ENCODE peak calls at places on chromosomes 2 and 18, in seven cellular contexts. K is right cardiac atrium, B is GM23248, P is A549, Y is Peyer's patch, M is sigmoid colon, N is cardiac muscle cell. D is an unnamed sample.

GRCh38 chr2:153163055-153163454 is 315.5 kb downstream of the RPRM start:
- DNase-seq in M (no peak), P (peak), K (no peak), B (peak), N (peak), Y (no peak), D (no peak)

GRCh38 chr2:200156140-200156858 is 150.2 kb upstream of the SPATS2L start:
- DNase-seq in P (peak), M (no peak), Y (no peak), B (peak), K (no peak), N (no peak), D (peak)

GRCh38 chr2:202717598-202718310 is 83.0 kb downstream of the FAM117B start:
- DNase-seq in B (no peak), Y (no peak), K (no peak), M (no peak), N (no peak), P (no peak), D (no peak)

GRCh38 chr2:240643093-240643810 is 18.0 kb downstream of the GPR35 start:
- DNase-seq in B (no peak), M (peak), K (no peak), N (no peak), Y (no peak), P (no peak), D (no peak)

GRCh38 chr2:84454581-84454980 is 4.5 kb downstream of the SUCLG1 start:
- DNase-seq in M (no peak), Y (no peak), K (no peak), P (no peak), B (no peak), N (no peak), D (no peak)

GRCh38 chr2:16315911-16316310 is 349.7 kb downstream of the CYRIA start:
- DNase-seq in M (no peak), B (no peak), P (no peak), Y (no peak), N (no peak), K (no peak), D (no peak)

GRCh38 chr2:114550895-114551793 is 108.7 kb downstream of the DPP10 start:
- DNase-seq in B (peak), P (peak), Y (peak), M (no peak), K (peak), N (peak), D (peak)

GRCh38 chr2:23624378-23624777 is 239.4 kb downstream of the KLHL29 start:
- DNase-seq in Y (no peak), N (no peak), K (no peak), P (peak), B (no peak), M (peak), D (no peak)

GRCh38 chr18:57052173-57052572 is 94.7 kb upstream of the BOD1L2 start:
- DNase-seq in P (no peak), M (no peak), K (no peak), N (no peak), B (no peak), Y (no peak), D (no peak)

GRCh38 chr2:47402555-47402804 is 476 bp upstream of the MSH2 start:
- DNase-seq in B (peak), M (no peak), P (no peak), Y (no peak), K (no peak), N (no peak), D (peak)
- H3K27ac ChIP-seq in B (peak), M (peak), P (peak), Y (no peak), K (peak), N (no peak), D (peak)

GRCh38 chr2:55420901-55421300 is 1.2 kb upstream of the CCDC88A start:
- DNase-seq in M (no peak), K (no peak), N (no peak), B (peak), P (no peak), Y (no peak), D (no peak)
- H3K27ac ChIP-seq in M (no peak), K (no peak), N (no peak), B (no peak), P (peak), Y (no peak), D (no peak)

DNA sequence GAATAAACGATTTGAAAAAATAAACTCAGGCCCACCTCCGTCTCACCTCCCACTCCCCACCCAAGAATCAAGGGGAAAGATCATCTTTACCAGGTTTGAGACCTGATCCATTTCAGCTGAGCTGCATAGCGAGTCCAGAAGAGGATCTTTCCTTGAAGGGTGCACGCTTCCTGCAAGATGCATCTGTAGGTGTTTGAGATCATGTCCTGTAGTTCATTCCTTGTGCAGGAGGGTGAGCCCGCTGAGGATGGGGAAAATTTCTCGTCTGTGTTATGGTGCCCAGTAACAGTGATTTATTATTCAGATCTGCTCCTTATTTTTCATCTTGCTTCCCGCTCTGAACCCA is 642 bp downstream of the TMEM169 start:
- DNase-seq in M (no peak), Y (no peak), N (no peak), K (no peak), B (no peak), P (no peak), D (no peak)
- H3K27ac ChIP-seq in M (peak), Y (no peak), N (no peak), K (no peak), B (no peak), P (peak), D (peak)

GRCh38 chr2:42858140-42859005 is 66.0 kb upstream of the HAAO start:
- DNase-seq in P (no peak), B (no peak), Y (no peak), M (peak), K (no peak), N (no peak), D (no peak)

GRCh38 chr2:42861321-42861720 is 68.9 kb upstream of the HAAO start:
- DNase-seq in K (no peak), M (peak), B (no peak), P (no peak), N (no peak), Y (no peak), D (no peak)

GRCh38 chr2:42859006-42859552 is 66.7 kb upstream of the HAAO start:
- DNase-seq in K (no peak), B (peak), M (peak), P (peak), N (peak), Y (no peak), D (peak)

GRCh38 chr2:42860518-42861094 is 68.2 kb upstream of the HAAO start:
- DNase-seq in B (no peak), Y (no peak), K (no peak), M (peak), P (no peak), N (no peak), D (no peak)

GRCh38 chr2:42859801-42860200 is 67.4 kb upstream of the HAAO start:
- DNase-seq in Y (no peak), B (peak), P (no peak), K (no peak), N (no peak), M (no peak), D (no peak)
- H3K27ac ChIP-seq in Y (no peak), B (peak), P (no peak), K (no peak), N (no peak), M (no peak), D (no peak)

GRCh38 chr18:24064701-24065100 is 50.1 kb downstream of the TTC39C start:
- DNase-seq in B (no peak), P (no peak), K (no peak), M (no peak), Y (no peak), N (no peak), D (no peak)
- H3K27ac ChIP-seq in B (no peak), P (no peak), K (no peak), M (no peak), Y (no peak), N (no peak), D (peak)

DNA sequence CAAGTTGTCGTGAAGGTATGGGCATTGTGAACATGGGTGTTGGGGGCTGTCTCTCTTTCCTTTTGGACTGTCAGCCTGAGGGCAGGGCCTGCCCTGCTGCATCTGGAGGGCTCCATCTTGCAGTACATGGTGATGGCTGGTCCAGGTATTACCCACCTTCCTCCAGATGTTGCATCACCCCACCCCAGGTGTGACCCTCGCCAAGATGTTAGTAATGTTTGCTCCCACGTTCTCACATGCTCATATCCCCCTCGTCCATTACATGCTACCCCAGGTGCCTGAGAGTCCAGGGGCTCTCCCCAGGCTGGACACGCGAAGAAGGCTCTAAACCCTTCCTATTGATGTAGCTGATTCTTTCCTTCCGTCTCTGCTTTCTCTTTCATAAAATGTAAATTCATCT is 13.9 kb downstream of the ZAP70 start:
- DNase-seq in M (no peak), Y (peak), B (no peak), K (no peak), P (no peak), N (no peak), D (no peak)
- H3K27ac ChIP-seq in M (no peak), Y (no peak), B (no peak), K (no peak), P (no peak), N (peak), D (no peak)